ENCODE peak calls at places on chromosomes 7 and 10, in four cellular contexts. One of them, this sample, is unnamed.

GRCh38 chr7:1055084-1055450 is 10.7 kb downstream of the GPR146 start:
- DNase-seq in HepG2: no peak
- DNase-seq in K562: peak; percentile 95
- DNase-seq in GM12878: no peak
- DNase-seq in this sample: peak; percentile 69

GRCh38 chr10:16919076-16919972 is 102.1 kb upstream of the RSU1 start:
- DNase-seq in HepG2: no peak
- DNase-seq in K562: no peak
- DNase-seq in GM12878: no peak
- DNase-seq in this sample: no peak

GRCh38 chr10:452512-453504 is 236.7 kb downstream of the DIP2C start:
- DNase-seq in HepG2: no peak
- DNase-seq in K562: no peak
- DNase-seq in GM12878: no peak
- DNase-seq in this sample: no peak

GRCh38 chr10:124447741-124448466 is 1.9 kb downstream of the NKX1-2 start:
- DNase-seq in HepG2: no peak
- DNase-seq in K562: no peak
- DNase-seq in GM12878: no peak
- DNase-seq in this sample: no peak

GRCh38 chr7:87110778-87111177 is 41.5 kb upstream of the DMTF1 start:
- DNase-seq in HepG2: peak; percentile 36
- DNase-seq in K562: peak; percentile 72
- DNase-seq in GM12878: no peak
- DNase-seq in this sample: peak; percentile 21

GRCh38 chr10:131356442-131356841 is 44.9 kb upstream of the TCERG1L start:
- DNase-seq in HepG2: no peak
- DNase-seq in K562: no peak
- DNase-seq in GM12878: no peak
- DNase-seq in this sample: no peak

GRCh38 chr7:95420996-95421846 is 13.6 kb downstream of the PON2 start:
- DNase-seq in HepG2: no peak
- DNase-seq in K562: no peak
- DNase-seq in GM12878: no peak
- DNase-seq in this sample: no peak

GRCh38 chr10:15809450-15809849 is 50.9 kb downstream of the MINDY3 start:
- DNase-seq in HepG2: no peak
- DNase-seq in K562: peak; percentile 51
- DNase-seq in GM12878: no peak
- DNase-seq in this sample: no peak

GRCh38 chr10:124092270-124093075 is 925 bp downstream of the CHST15 start:
- DNase-seq in HepG2: no peak
- DNase-seq in K562: no peak
- DNase-seq in GM12878: no peak
- DNase-seq in this sample: peak; percentile 71

GRCh38 chr7:151374139-151374538 is 32.5 kb downstream of the NUB1 start:
- DNase-seq in HepG2: no peak
- DNase-seq in K562: no peak
- DNase-seq in GM12878: no peak
- DNase-seq in this sample: no peak

GRCh38 chr10:93995598-93996271 is 2.0 kb downstream of the PLCE1 start:
- DNase-seq in HepG2: no peak
- DNase-seq in K562: no peak
- DNase-seq in GM12878: no peak
- DNase-seq in this sample: no peak

GRCh38 chr7:68828575-68828974 is 769.7 kb upstream of the AUTS2 start:
- DNase-seq in HepG2: no peak
- DNase-seq in K562: no peak
- DNase-seq in GM12878: no peak
- DNase-seq in this sample: no peak

GRCh38 chr10:113562693-113563092 is 9.8 kb downstream of the HABP2 start:
- DNase-seq in HepG2: no peak
- DNase-seq in K562: no peak
- DNase-seq in GM12878: no peak
- DNase-seq in this sample: no peak

GRCh38 chr10:113561214-113561613 is 8.4 kb downstream of the HABP2 start:
- DNase-seq in HepG2: no peak
- DNase-seq in K562: no peak
- DNase-seq in GM12878: no peak
- DNase-seq in this sample: no peak

GRCh38 chr10:113565364-113565763 is 12.5 kb downstream of the HABP2 start:
- DNase-seq in HepG2: no peak
- DNase-seq in K562: no peak
- DNase-seq in GM12878: no peak
- DNase-seq in this sample: no peak

GRCh38 chr10:113562108-113562507 is 9.3 kb downstream of the HABP2 start:
- DNase-seq in HepG2: no peak
- DNase-seq in K562: no peak
- DNase-seq in GM12878: no peak
- DNase-seq in this sample: no peak

GRCh38 chr10:113563306-113564088 is 10.6 kb downstream of the HABP2 start:
- DNase-seq in HepG2: peak; percentile 35
- DNase-seq in K562: peak; percentile 76
- DNase-seq in GM12878: no peak
- DNase-seq in this sample: peak; percentile 93
- TF ChIP-seq FOXK2 in HepG2: no peak
- TF ChIP-seq FOXK2 in K562: no peak
- TF ChIP-seq FOXK2 in GM12878: no peak
- TF ChIP-seq FOXK2 in this sample: no peak

GRCh38 chr7:73932364-73932763 is 71.4 kb downstream of the TMEM270 start:
- DNase-seq in HepG2: no peak
- DNase-seq in K562: no peak
- DNase-seq in GM12878: no peak
- DNase-seq in this sample: no peak
- TF ChIP-seq FOXK2 in HepG2: no peak
- TF ChIP-seq FOXK2 in K562: no peak
- TF ChIP-seq FOXK2 in GM12878: no peak
- TF ChIP-seq FOXK2 in this sample: no peak

DNA sequence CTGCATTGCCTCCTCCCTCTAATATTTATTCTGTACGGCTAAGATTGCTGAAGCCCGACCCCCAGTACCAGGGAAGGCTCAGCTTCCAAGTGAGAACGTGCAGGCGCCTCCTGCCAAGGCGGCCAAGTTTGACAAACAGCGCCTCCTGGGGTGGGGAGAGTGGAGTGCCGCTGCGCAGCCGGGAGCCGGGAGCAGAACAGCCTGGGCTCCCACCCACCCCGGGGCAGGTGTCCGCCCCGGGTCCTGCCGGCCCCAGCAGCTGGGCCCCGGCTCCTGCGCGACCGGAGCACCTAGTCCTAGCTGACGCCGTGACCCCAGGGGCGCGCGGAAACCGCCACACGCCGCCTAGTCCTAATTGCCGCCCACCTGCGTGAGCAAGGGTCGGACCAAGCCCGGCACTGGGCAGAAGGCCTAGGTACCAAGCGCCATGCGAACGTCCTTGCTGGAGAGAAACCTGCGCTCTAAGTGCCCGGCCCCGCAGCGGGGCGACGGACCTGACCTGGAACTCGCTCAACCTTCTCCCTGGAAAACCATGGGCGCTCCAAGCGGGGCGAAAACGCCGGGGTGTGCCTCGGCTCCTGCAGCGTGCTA is 5.0 kb upstream of the EBF3 start:
- DNase-seq in HepG2: peak; percentile 9
- DNase-seq in K562: no peak
- DNase-seq in GM12878: no peak
- DNase-seq in this sample: peak; percentile 86
- TF ChIP-seq FOXK2 in HepG2: no peak
- TF ChIP-seq FOXK2 in K562: no peak
- TF ChIP-seq FOXK2 in GM12878: no peak
- TF ChIP-seq FOXK2 in this sample: no peak

GRCh38 chr10:100807241-100808050 is 62.1 kb downstream of the PAX2 start:
- DNase-seq in HepG2: no peak
- DNase-seq in K562: no peak
- DNase-seq in GM12878: no peak
- DNase-seq in this sample: no peak
- TF ChIP-seq FOXK2 in HepG2: no peak
- TF ChIP-seq FOXK2 in K562: no peak
- TF ChIP-seq FOXK2 in GM12878: no peak
- TF ChIP-seq FOXK2 in this sample: no peak

GRCh38 chr10:60753152-60753551 is 25.1 kb upstream of the CDK1 start:
- DNase-seq in HepG2: no peak
- DNase-seq in K562: no peak
- DNase-seq in GM12878: no peak
- DNase-seq in this sample: no peak

GRCh38 chr10:60760711-60761210 is 17.5 kb upstream of the CDK1 start:
- DNase-seq in HepG2: no peak
- DNase-seq in K562: no peak
- DNase-seq in GM12878: no peak
- DNase-seq in this sample: no peak

GRCh38 chr10:60759181-60759580 is 19.1 kb upstream of the CDK1 start:
- DNase-seq in HepG2: no peak
- DNase-seq in K562: no peak
- DNase-seq in GM12878: no peak
- DNase-seq in this sample: no peak

GRCh38 chr10:60753817-60754216 is 24.5 kb upstream of the CDK1 start:
- DNase-seq in HepG2: no peak
- DNase-seq in K562: no peak
- DNase-seq in GM12878: no peak
- DNase-seq in this sample: no peak

DNA sequence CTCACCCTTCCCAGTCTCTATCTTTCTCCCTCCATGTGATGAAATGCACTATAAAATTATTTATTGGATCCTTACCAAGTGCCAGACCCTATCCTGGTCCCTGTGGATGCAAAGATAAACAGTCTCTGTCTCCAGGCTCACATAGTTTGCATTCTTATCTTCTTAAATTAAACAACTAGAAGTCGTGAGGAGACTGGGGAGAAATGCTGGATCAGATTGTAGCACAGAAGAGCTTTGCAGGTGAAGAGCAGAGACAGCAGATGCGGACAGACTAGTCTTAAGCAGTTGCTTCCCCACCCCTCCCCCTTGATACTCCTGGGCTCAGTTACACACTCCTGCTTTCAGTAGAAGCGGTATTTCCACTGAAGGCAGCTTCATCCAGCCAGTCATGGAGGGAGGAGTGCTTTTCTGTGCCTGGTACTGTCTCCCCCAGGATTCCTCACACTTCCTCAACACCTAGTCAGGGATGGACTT is 20.8 kb upstream of the CDK1 start:
- DNase-seq in HepG2: no peak
- DNase-seq in K562: no peak
- DNase-seq in GM12878: no peak
- DNase-seq in this sample: peak; percentile 24
- TF ChIP-seq FOXK2 in HepG2: no peak
- TF ChIP-seq FOXK2 in K562: no peak
- TF ChIP-seq FOXK2 in GM12878: no peak
- TF ChIP-seq FOXK2 in this sample: no peak

DNA sequence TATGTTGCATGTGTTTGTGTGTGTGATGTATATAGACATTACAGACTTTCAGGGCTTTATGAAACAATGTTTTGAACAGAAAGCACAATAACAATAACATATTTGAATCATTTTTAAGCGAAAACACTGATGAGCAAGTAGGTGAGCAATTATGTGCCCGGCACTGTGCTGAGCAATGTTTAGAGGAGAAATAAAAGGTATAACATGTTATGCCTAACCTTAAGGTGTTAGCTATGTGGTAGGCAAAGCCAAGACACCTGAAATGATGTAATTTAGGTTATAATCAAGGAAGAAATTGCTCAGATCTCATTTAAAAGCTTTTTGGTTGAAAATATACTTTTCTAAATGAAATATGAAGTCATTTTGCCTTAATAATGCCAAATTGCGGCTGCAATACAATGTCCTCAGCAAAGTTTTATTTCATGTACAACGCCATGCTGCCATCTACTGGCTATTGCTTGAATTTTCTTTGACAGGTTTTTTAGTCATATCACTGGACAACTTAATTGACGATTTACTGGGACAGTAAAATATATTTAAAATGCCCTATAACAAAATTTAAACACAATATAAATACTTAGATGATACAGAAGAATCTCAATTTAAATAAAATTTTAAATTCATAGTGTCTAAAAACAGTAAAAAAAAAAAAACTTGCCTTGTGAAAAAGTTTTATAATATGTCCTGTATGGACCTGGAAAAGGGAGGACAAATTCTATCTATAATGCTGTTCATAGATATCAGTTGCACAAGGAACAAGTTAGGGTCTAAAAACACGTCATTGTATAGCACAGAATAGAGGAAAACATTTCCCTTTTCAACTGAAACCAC is 131.1 kb upstream of the CDK1 start:
- DNase-seq in HepG2: peak; percentile 46
- DNase-seq in K562: peak; percentile 75
- DNase-seq in GM12878: peak; percentile 17
- DNase-seq in this sample: peak; percentile 35
- TF ChIP-seq FOXK2 in HepG2: no peak
- TF ChIP-seq FOXK2 in K562: no peak
- TF ChIP-seq FOXK2 in GM12878: no peak
- TF ChIP-seq FOXK2 in this sample: no peak

This sample was measured in HEK293T.